ENCODE peak calls at places on chromosomes 2 and 18, in four cellular contexts. One of them, this sample, is unnamed.

GRCh38 chr2:235229236-235229635 is 264.6 kb upstream of the AGAP1 start:
- DNase-seq in central memory CD4-positive, alpha-beta T cell: no peak
- DNase-seq in stimulated activated CD4-positive, alpha-beta T cell treated with anti-CD3 and anti-CD28 coated beads, Interleukin-12 subunit alpha, Interleukin-12 subunit beta, amount 100 ng/mL, for 4 hours: no peak
- DNase-seq in GM19239: no peak
- DNase-seq in this sample: no peak

GRCh38 chr18:79531386-79531785 is 135.7 kb downstream of the NFATC1 start:
- DNase-seq in central memory CD4-positive, alpha-beta T cell: no peak
- DNase-seq in stimulated activated CD4-positive, alpha-beta T cell treated with anti-CD3 and anti-CD28 coated beads, Interleukin-12 subunit alpha, Interleukin-12 subunit beta, amount 100 ng/mL, for 4 hours: no peak
- DNase-seq in GM19239: no peak
- DNase-seq in this sample: no peak

GRCh38 chr2:192145496-192145895 is 49.2 kb downstream of the TMEFF2 start:
- DNase-seq in central memory CD4-positive, alpha-beta T cell: no peak
- DNase-seq in stimulated activated CD4-positive, alpha-beta T cell treated with anti-CD3 and anti-CD28 coated beads, Interleukin-12 subunit alpha, Interleukin-12 subunit beta, amount 100 ng/mL, for 4 hours: no peak
- DNase-seq in GM19239: no peak
- DNase-seq in this sample: no peak

GRCh38 chr2:145760781-145761649 is 1241.1 kb upstream of the ZEB2 start:
- DNase-seq in central memory CD4-positive, alpha-beta T cell: no peak
- DNase-seq in stimulated activated CD4-positive, alpha-beta T cell treated with anti-CD3 and anti-CD28 coated beads, Interleukin-12 subunit alpha, Interleukin-12 subunit beta, amount 100 ng/mL, for 4 hours: no peak
- DNase-seq in GM19239: no peak
- DNase-seq in this sample: no peak

GRCh38 chr2:129909648-129910418 is 69.6 kb upstream of the RAB6C start:
- DNase-seq in central memory CD4-positive, alpha-beta T cell: no peak
- DNase-seq in stimulated activated CD4-positive, alpha-beta T cell treated with anti-CD3 and anti-CD28 coated beads, Interleukin-12 subunit alpha, Interleukin-12 subunit beta, amount 100 ng/mL, for 4 hours: no peak
- DNase-seq in GM19239: no peak
- DNase-seq in this sample: no peak

GRCh38 chr2:11663427-11663826 is 6.6 kb downstream of the NTSR2 start:
- DNase-seq in central memory CD4-positive, alpha-beta T cell: no peak
- DNase-seq in stimulated activated CD4-positive, alpha-beta T cell treated with anti-CD3 and anti-CD28 coated beads, Interleukin-12 subunit alpha, Interleukin-12 subunit beta, amount 100 ng/mL, for 4 hours: no peak
- DNase-seq in GM19239: no peak
- DNase-seq in this sample: no peak

GRCh38 chr2:191610749-191611148 is 67.2 kb upstream of the NABP1 start:
- DNase-seq in central memory CD4-positive, alpha-beta T cell: no peak
- DNase-seq in stimulated activated CD4-positive, alpha-beta T cell treated with anti-CD3 and anti-CD28 coated beads, Interleukin-12 subunit alpha, Interleukin-12 subunit beta, amount 100 ng/mL, for 4 hours: no peak
- DNase-seq in GM19239: no peak
- DNase-seq in this sample: no peak

GRCh38 chr2:10655074-10655840 is 34.5 kb downstream of the NOL10 start:
- DNase-seq in central memory CD4-positive, alpha-beta T cell: no peak
- DNase-seq in stimulated activated CD4-positive, alpha-beta T cell treated with anti-CD3 and anti-CD28 coated beads, Interleukin-12 subunit alpha, Interleukin-12 subunit beta, amount 100 ng/mL, for 4 hours: no peak
- DNase-seq in GM19239: no peak
- DNase-seq in this sample: no peak

GRCh38 chr2:88694015-88694414 is 2.5 kb downstream of the RPIA start:
- DNase-seq in central memory CD4-positive, alpha-beta T cell: no peak
- DNase-seq in stimulated activated CD4-positive, alpha-beta T cell treated with anti-CD3 and anti-CD28 coated beads, Interleukin-12 subunit alpha, Interleukin-12 subunit beta, amount 100 ng/mL, for 4 hours: no peak
- DNase-seq in GM19239: no peak
- DNase-seq in this sample: no peak

This sample was measured in NCI-H345.